ENCODE peak calls at places on chromosomes 6 and 20, in ten cellular contexts. K is ELR, N is A673, B is HT-29, O is ELF-1, Z is GM06990, P is GM23248, D is frontal cortex, L is fibroblast of the aortic adventitia, I is GOT3. M is an unnamed sample.

GRCh38 chr6:170200458-170200891 is 90.4 kb downstream of the DLL1 start:
- DNase-seq in K (peak; percentile 7), N (no peak), B (no peak), O (no peak), Z (no peak), P (peak; percentile 55), D (no peak), L (peak; percentile 4), I (no peak), M (no peak)

GRCh38 chr6:72621243-72622093 is at the start of gene KCNQ5:
- DNase-seq in K (peak; percentile 57), N (peak; percentile 36), B (no peak), O (peak; percentile 46), Z (peak; percentile 51), P (peak; percentile 67), D (no peak), L (peak; percentile 24), I (no peak), M (no peak)

GRCh38 chr6:161835426-161836029 is 561.7 kb upstream of the AGPAT4 start:
- DNase-seq in K (peak; percentile 1), N (no peak), B (no peak), O (no peak), Z (no peak), P (peak; percentile 30), D (no peak), L (no peak), I (no peak), M (no peak)

GRCh38 chr6:158703121-158703839 is 53.4 kb downstream of the SYTL3 start:
- DNase-seq in K (no peak), N (no peak), B (no peak), O (no peak), Z (no peak), P (no peak), D (no peak), L (no peak), I (no peak), M (no peak)

GRCh38 chr6:41536884-41537347 is 9.3 kb upstream of the FOXP4 start:
- DNase-seq in K (no peak), N (no peak), B (peak; percentile 67), O (no peak), Z (no peak), P (no peak), D (no peak), L (no peak), I (no peak), M (no peak)

GRCh38 chr20:19874328-19874727 is 116.3 kb downstream of the RIN2 start:
- DNase-seq in K (no peak), N (no peak), B (no peak), O (no peak), Z (no peak), P (no peak), D (no peak), L (no peak), I (no peak), M (no peak)

GRCh38 chr6:54465649-54466300 is 157.5 kb downstream of the TINAG start:
- DNase-seq in K (no peak), N (peak; percentile 88), B (no peak), O (no peak), Z (no peak), P (no peak), D (no peak), L (no peak), I (no peak), M (no peak)

GRCh38 chr6:14542670-14543366 is 425.2 kb downstream of the CD83 start:
- DNase-seq in K (peak; percentile 86), N (peak; percentile 67), B (no peak), O (no peak), Z (peak; percentile 12), P (peak; percentile 92), D (no peak), L (peak; percentile 78), I (no peak), M (no peak)

M was measured in CMK.